ENCODE peak calls at places on chromosomes 2 and 18, in seven cellular contexts. X is mammary epithelial cell, Y is fibroblast of lung, K is IMR-90, O is PC-3, E is MM.1S, C is HCT116. S is an unnamed sample.

GRCh38 chr18:25282922-25283703 is 68.9 kb downstream of the ZNF521 start:
- DNase-seq in E (no peak), K (no peak), O (no peak), Y (no peak), X (no peak), C (no peak), S (no peak)

GRCh38 chr2:207227062-207227748 is 61.5 kb upstream of the KLF7 start:
- DNase-seq in Y (peak), E (no peak), O (no peak), C (no peak), X (no peak), K (peak), S (peak)

GRCh38 chr2:85716346-85716880 is 22.3 kb downstream of the GNLY start:
- DNase-seq in O (no peak), Y (no peak), X (no peak), K (no peak), C (no peak), E (no peak), S (no peak)

GRCh38 chr2:220936641-220937197 is 635.4 kb downstream of the EPHA4 start:
- DNase-seq in X (no peak), K (no peak), C (no peak), E (no peak), O (no peak), Y (no peak), S (no peak)

GRCh38 chr18:80245781-80246655 is 1.3 kb downstream of the PARD6G start:
- DNase-seq in Y (no peak), C (no peak), X (peak), O (no peak), E (no peak), K (no peak), S (no peak)

GRCh38 chr2:126480033-126480432 is 175.9 kb upstream of the GYPC start:
- DNase-seq in K (no peak), Y (no peak), X (no peak), C (no peak), E (no peak), O (no peak), S (no peak)

GRCh38 chr2:241873081-241873802 is 3.7 kb downstream of the RTP5 start:
- DNase-seq in C (no peak), E (no peak), O (no peak), X (no peak), K (no peak), Y (no peak), S (no peak)

GRCh38 chr2:116719841-116720240 is 1094.7 kb upstream of the DDX18 start:
- DNase-seq in Y (peak), O (peak), C (no peak), X (peak), E (no peak), K (no peak), S (no peak)

GRCh38 chr2:204667990-204668389 is 122.7 kb downstream of the PARD3B start:
- DNase-seq in O (no peak), Y (no peak), C (no peak), X (no peak), E (no peak), K (no peak), S (no peak)

GRCh38 chr18:24942144-24942543 is 409.8 kb downstream of the ZNF521 start:
- DNase-seq in C (no peak), K (no peak), X (peak), E (no peak), O (peak), Y (no peak), S (no peak)

GRCh38 chr2:54955674-54956391 is 94.4 kb downstream of the RTN4 start:
- DNase-seq in K (no peak), X (no peak), C (no peak), Y (no peak), E (no peak), O (peak), S (no peak)

GRCh38 chr2:175872716-175873115 is 129.4 kb downstream of the LNPK start:
- DNase-seq in K (peak), C (no peak), X (no peak), Y (no peak), O (peak), E (no peak), S (peak)

GRCh38 chr2:203623104-203623503 is 83.3 kb upstream of the CD28 start:
- DNase-seq in O (peak), C (no peak), K (peak), X (peak), E (no peak), Y (peak), S (peak)

GRCh38 chr2:241228860-241229516 is 40.5 kb downstream of the ANO7 start:
- DNase-seq in K (no peak), C (no peak), Y (no peak), E (no peak), X (no peak), O (no peak), S (no peak)

GRCh38 chr2:84897773-84898172 is 7.7 kb upstream of the TMSB10 start:
- DNase-seq in Y (no peak), O (no peak), E (no peak), C (no peak), K (no peak), X (no peak), S (peak)

GRCh38 chr18:35835838-35836237 is 136.6 kb upstream of the RMP24 start:
- DNase-seq in O (no peak), X (no peak), C (no peak), K (no peak), E (no peak), Y (no peak), S (no peak)

GRCh38 chr2:236010920-236011685 is 157.1 kb downstream of the GBX2 start:
- DNase-seq in Y (peak), X (no peak), C (no peak), K (no peak), O (no peak), E (no peak), S (no peak)

GRCh38 chr2:127680706-127681287 is 5.5 kb upstream of the LIMS2 start:
- DNase-seq in C (no peak), E (no peak), O (no peak), X (no peak), Y (no peak), K (no peak), S (no peak)

GRCh38 chr2:40259900-40260299 is 192.0 kb downstream of the SLC8A1 start:
- DNase-seq in C (no peak), E (no peak), Y (no peak), X (no peak), O (no peak), K (no peak), S (no peak)

GRCh38 chr2:231069379-231070054 is 12.8 kb downstream of the PSMD1 start:
- DNase-seq in X (no peak), Y (peak), O (no peak), E (no peak), K (peak), C (no peak), S (peak)

GRCh38 chr18:4453712-4454547 is 1.2 kb downstream of the DLGAP1 start:
- DNase-seq in O (no peak), C (no peak), X (no peak), E (no peak), K (no peak), Y (no peak), S (no peak)

GRCh38 chr2:10340593-10340975 is 37.9 kb downstream of the HPCAL1 start:
- DNase-seq in C (no peak), E (no peak), K (no peak), Y (no peak), O (no peak), X (no peak), S (no peak)

DNA sequence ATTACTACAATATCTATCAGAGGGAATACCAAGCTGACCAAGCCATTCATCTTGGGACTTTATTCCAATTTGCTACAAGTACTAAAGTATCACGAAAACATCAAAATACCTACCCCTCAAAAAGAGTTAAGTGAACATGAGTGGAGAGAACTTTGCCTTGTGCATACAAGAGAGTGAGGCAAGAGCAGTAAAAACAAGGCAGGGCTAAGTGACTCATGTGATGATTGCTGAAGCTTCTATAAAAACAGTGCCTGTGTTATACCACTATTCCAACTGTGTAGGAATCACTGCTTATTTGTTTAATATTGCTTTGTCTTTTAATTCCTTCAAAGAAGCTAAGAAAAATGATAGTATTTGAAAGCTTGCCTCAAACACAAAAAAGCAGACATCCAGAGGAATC is 61.2 kb downstream of the FARSB start:
- DNase-seq in C (no peak), E (no peak), Y (peak), X (peak), K (peak), O (peak), S (peak)
- H3K9ac ChIP-seq in C (no peak), E (no peak), Y (no peak), X (no peak), K (no peak), O (no peak), S (no peak)

DNA sequence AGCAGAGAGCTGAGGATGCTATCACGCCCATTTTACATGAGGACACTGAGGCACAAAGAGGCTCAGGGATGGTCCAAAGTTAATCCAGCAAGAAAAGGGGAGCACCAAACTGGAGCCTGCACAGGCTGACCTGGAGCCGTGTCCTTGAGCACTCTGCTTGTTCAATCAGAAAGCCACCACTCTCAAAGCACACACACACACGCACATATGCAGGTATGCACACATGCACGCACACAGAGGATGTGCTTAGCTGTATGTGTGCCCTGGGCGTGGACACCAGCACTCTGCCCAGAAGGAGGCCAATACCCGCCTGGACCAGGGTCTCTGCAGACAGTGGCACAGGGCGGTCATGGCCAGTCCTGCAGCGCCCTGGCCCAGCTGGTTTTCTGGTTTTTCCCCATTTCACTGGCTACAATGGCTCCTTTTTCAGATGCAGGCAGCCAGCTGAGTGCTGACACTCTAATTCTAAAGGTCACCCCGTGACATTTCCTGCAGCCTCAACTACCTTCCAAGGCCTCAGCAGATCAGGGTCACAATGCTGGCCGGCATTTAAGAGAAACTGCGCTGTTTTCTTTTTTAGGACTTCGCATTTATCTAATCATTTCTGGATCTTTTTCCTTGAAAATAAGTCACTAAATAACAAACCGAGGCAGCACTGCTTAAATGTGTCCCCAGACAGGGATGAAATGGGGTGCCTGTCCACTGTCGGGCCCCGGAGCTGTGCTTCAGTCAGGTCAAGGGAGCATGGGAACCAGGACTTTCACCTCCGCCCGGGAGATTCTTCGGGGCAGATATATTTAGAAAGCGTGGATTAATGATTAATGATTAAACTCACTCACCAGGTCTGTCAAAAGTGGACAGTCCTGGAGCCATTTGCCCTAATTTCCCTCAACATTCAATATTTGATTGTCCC is 104.5 kb downstream of the HDAC4 start:
- DNase-seq in C (no peak), E (no peak), K (no peak), O (no peak), Y (no peak), X (no peak), S (no peak)
- H3K4me2 ChIP-seq in C (peak), E (no peak), K (no peak), O (no peak), Y (no peak), X (no peak), S (no peak)

GRCh38 chr2:11863103-11863502 is 116.7 kb downstream of the LPIN1 start:
- DNase-seq in Y (no peak), K (no peak), E (peak), C (no peak), O (no peak), X (no peak), S (no peak)

GRCh38 chr2:11865820-11866219 is 119.4 kb downstream of the LPIN1 start:
- DNase-seq in O (no peak), K (no peak), Y (no peak), C (no peak), E (no peak), X (no peak), S (no peak)

GRCh38 chr2:11865378-11865777 is 118.9 kb downstream of the LPIN1 start:
- DNase-seq in Y (no peak), X (no peak), K (no peak), C (no peak), O (no peak), E (no peak), S (no peak)

GRCh38 chr2:11863513-11864328 is 117.3 kb downstream of the LPIN1 start:
- DNase-seq in O (peak), X (peak), E (peak), Y (peak), K (peak), C (peak), S (peak)

GRCh38 chr2:11864724-11865123 is 118.3 kb downstream of the LPIN1 start:
- DNase-seq in O (no peak), K (no peak), Y (no peak), E (no peak), C (no peak), X (no peak), S (no peak)
- H3K9ac ChIP-seq in O (no peak), K (no peak), Y (no peak), E (no peak), C (no peak), X (no peak), S (no peak)

GRCh38 chr2:186589733-186590537 is at the start of gene ITGAV:
- DNase-seq in E (peak), Y (peak), O (peak), C (peak), K (peak), X (peak), S (peak)

GRCh38 chr2:186588940-186589732 is 720 bp upstream of the ITGAV start:
- DNase-seq in X (no peak), Y (peak), O (no peak), E (no peak), K (no peak), C (no peak), S (peak)

GRCh38 chr2:186590538-186591441 is 934 bp downstream of the ITGAV start:
- DNase-seq in K (peak), O (peak), Y (peak), C (no peak), X (peak), E (peak), S (peak)

GRCh38 chr2:186592137-186592875 is 2.5 kb downstream of the ITGAV start:
- DNase-seq in K (peak), C (no peak), Y (no peak), X (no peak), E (no peak), O (no peak), S (peak)

GRCh38 chr2:186588421-186588820 is 1.4 kb upstream of the ITGAV start:
- DNase-seq in Y (no peak), E (no peak), O (no peak), K (no peak), C (no peak), X (no peak), S (no peak)
- H3K4me2 ChIP-seq in Y (no peak), E (no peak), O (peak), K (no peak), C (no peak), X (peak), S (peak)

DNA sequence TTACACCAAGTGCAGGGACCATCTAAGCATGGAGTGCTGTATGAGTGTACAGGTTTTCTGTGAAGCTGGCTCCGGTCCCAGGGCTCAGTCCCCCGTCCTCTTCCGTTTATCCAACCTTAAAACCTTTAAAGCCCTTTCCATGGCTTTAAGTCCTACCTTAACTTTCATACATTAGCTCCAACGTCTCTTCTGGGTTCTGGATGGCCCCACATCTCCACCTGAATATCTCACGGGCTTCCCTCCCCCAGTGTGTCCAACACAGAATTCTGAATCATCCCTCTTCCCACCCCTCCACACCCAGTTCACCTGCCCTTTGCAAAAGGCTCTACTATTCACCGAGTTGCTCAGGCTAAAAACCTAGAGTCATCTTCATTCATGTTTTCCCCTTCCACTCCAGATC is 12.8 kb downstream of the ARHGAP25 start:
- DNase-seq in E (no peak), X (no peak), C (no peak), Y (no peak), O (no peak), K (no peak), S (no peak)
- H3K9ac ChIP-seq in E (no peak), X (no peak), C (no peak), Y (no peak), O (no peak), K (no peak), S (no peak)

DNA sequence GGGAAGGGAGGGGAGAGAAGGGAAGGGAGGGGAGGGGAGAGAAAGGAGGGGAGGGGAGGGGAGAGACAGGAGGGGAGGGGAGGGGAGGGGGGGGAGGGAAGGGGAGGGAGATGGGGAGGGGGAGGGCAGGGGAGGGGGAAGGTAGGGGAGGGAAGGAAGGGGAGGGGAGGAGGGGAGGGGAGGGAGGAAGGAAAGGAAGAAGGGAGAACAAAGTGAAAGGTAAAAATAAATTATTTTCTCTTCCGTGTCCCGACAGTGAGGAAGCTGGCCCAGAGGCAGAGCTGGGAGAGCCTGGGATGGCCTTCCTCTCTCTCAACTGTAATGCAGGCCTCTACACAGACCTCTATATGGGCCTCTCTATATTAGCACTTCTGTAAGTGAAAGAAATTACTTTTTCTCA is 53.2 kb downstream of the CD226 start:
- DNase-seq in C (no peak), K (no peak), O (no peak), E (no peak), X (no peak), Y (no peak), S (no peak)
- H3K4me2 ChIP-seq in C (no peak), K (no peak), O (no peak), E (no peak), X (no peak), Y (no peak), S (no peak)

DNA sequence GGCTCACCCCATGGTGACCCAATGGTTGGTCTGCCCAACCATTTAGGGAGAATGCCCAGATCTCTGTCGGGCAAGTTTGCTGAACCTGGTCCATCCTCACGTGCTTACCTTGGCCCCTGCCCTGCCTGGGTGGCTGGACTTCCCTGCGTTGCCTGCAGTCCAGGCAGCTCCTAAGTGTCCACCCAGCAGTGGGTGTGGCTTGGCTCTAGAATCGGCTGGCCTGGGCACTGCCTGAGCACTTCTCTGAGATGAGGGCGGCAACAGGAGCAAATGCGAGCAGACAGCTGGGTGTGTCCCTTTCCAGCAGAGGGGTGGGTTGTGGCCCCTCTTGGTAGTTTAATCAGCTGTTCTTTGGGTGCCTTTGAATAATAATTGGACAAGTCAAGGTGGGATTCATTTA is 11.3 kb downstream of the PCARE start:
- DNase-seq in K (no peak), C (no peak), E (no peak), X (no peak), Y (no peak), O (no peak), S (no peak)
- H3K9ac ChIP-seq in K (no peak), C (no peak), E (no peak), X (no peak), Y (no peak), O (no peak), S (no peak)